ENCODE peak calls at places on chromosomes 5 and 9, in four cellular contexts. P, Z, T and U are unnamed samples. For H3K36me3, the result is how much of the 10 kb centered on the place peaks cover.

GRCh38 chr9:34047864-34048729 is 590 bp downstream of the UBAP2 start:
- DNase-seq in P (peak), Z (peak), T (no peak), U (no peak)

GRCh38 chr5:168308976-168309598 is 17.6 kb downstream of the WWC1 start:
- DNase-seq in Z (no peak), P (no peak), T (no peak), U (no peak)

GRCh38 chr5:175746851-175747250 is 89.0 kb downstream of the HRH2 start:
- DNase-seq in P (no peak), Z (no peak), T (peak), U (peak)

GRCh38 chr9:7452378-7452777 is 347.2 kb downstream of the DMAC1 start:
- DNase-seq in Z (no peak), T (peak), P (no peak), U (no peak)

GRCh38 chr5:10460252-10460906 is 18.7 kb downstream of the ROPN1L start:
- DNase-seq in Z (peak), P (no peak), T (no peak), U (no peak)

GRCh38 chr5:179313849-179314521 is 31.3 kb downstream of the ADAMTS2 start:
- DNase-seq in P (no peak), T (no peak), Z (peak), U (no peak)

GRCh38 chr9:26786571-26786970 is 106.0 kb downstream of the CAAP1 start:
- DNase-seq in Z (no peak), P (no peak), T (no peak), U (no peak)

GRCh38 chr9:114054191-114054690 is 23.9 kb downstream of the AMBP start:
- DNase-seq in P (no peak), Z (no peak), T (no peak), U (no peak)

GRCh38 chr9:72305102-72305546 is 59.9 kb downstream of the ZFAND5 start:
- DNase-seq in Z (peak), T (peak), P (no peak), U (peak)

GRCh38 chr5:160240350-160240749 is 11.0 kb downstream of the FABP6 start:
- DNase-seq in T (no peak), P (no peak), Z (no peak), U (no peak)

GRCh38 chr9:134390947-134391318 is 64.7 kb downstream of the RXRA start:
- DNase-seq in P (no peak), Z (no peak), T (no peak), U (no peak)
- H3K4me3 ChIP-seq in P (peak), Z (peak), T (no peak), U (no peak)

DNA sequence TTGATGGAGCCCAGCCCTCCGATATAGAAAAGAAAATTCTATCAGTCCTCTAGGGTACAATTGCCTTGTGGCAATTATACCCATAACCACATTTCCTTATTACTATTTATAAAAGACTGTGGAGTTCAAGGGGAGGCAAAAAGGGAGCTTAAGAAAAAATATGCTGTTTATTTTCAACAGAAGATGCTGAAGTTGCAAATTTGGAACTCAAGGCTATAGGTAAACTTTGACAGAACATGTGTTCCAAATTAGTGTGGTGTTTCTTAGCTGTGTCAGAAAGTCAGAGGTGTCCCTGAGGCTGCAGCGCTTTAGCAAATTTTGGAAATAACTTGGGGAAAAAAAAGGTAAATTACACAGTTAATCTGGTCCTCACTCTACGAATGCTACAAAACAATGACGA is 116.5 kb downstream of the NFIB start:
- DNase-seq in Z (no peak), T (no peak), P (no peak), U (no peak)
- H3K36me3 ChIP-seq in Z (under half), T (under half), P (under half), U (under half)

GRCh38 chr5:55338092-55338613 is 30.4 kb downstream of the MTREX start:
- DNase-seq in Z (no peak), T (no peak), P (no peak), U (no peak)
- H3K4me3 ChIP-seq in Z (peak), T (no peak), P (no peak), U (no peak)

GRCh38 chr9:36426945-36427344 is 26.9 kb upstream of the RNF38 start:
- DNase-seq in P (no peak), T (no peak), Z (no peak), U (no peak)
- H3K36me3 ChIP-seq in P (under half), T (under half), Z (under half), U (under half)

GRCh38 chr5:36703245-36703860 is 96.9 kb downstream of the SLC1A3 start:
- DNase-seq in P (no peak), T (no peak), Z (no peak), U (no peak)
- H3K4me3 ChIP-seq in P (no peak), T (no peak), Z (no peak), U (no peak)

GRCh38 chr5:452856-453710 is 10.1 kb downstream of the EXOC3 start:
- DNase-seq in Z (no peak), P (no peak), T (peak), U (no peak)
- H3K36me3 ChIP-seq in Z (half or more), P (half or more), T (half or more), U (half or more)

GRCh38 chr5:132467292-132467984 is 23.1 kb downstream of the IRF1 start:
- DNase-seq in T (peak), Z (no peak), P (no peak), U (no peak)

GRCh38 chr5:132465095-132465707 is 25.4 kb downstream of the IRF1 start:
- DNase-seq in Z (no peak), T (peak), P (no peak), U (no peak)

GRCh38 chr5:132468665-132469379 is 21.8 kb downstream of the IRF1 start:
- DNase-seq in Z (no peak), P (no peak), T (no peak), U (no peak)

GRCh38 chr5:132464155-132464939 is 26.2 kb downstream of the IRF1 start:
- DNase-seq in T (peak), P (no peak), Z (no peak), U (no peak)

GRCh38 chr5:132466453-132467291 is 23.9 kb downstream of the IRF1 start:
- DNase-seq in Z (no peak), P (peak), T (peak), U (peak)
- H3K4me3 ChIP-seq in Z (peak), P (peak), T (no peak), U (no peak)

GRCh38 chr9:20684035-20684864 is at the start of gene FOCAD:
- DNase-seq in T (peak), P (peak), Z (peak), U (peak)
- H3K36me3 ChIP-seq in T (under half), P (under half), Z (under half), U (under half)

DNA sequence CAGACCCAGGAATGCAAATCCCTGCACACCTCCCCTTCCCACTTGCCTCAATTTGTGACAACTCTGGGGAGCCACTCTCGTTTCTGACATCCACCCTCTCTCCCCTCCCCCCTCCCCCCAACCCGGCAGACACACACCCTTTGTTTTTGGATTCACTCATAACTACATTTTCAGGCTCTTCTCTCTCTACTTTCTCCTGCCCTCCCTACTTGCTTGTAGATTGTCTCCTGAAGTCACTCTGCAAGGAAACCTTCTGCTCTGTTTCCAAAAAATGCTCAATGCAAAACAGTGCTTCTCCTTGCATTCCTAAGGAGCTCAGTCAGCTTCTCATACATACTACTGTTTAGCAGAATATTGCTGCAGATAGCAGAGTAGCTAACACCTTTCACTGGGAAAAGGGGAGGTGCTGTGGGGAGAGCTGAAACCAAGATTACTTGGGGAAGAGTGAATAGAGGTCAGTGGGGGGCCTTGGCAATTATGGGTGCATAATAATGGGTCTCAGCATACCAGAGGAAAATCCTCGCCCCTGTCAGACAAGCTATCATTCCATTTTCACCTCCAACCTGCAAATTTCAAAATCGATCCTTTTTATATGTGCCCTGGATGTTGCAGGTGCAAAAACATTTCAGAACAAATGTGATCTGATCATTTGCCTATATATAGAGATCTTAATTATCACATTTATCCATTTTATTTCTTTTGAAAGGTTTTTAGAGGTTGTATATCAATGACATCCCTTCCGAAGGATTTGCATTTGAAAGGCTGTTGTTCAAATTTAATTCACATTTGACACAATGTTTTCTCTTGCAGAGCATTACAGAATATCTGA is 1860.7 kb upstream of the WWC1 start:
- DNase-seq in T (no peak), Z (no peak), P (no peak), U (no peak)
- H3K4me3 ChIP-seq in T (no peak), Z (no peak), P (no peak), U (no peak)

DNA sequence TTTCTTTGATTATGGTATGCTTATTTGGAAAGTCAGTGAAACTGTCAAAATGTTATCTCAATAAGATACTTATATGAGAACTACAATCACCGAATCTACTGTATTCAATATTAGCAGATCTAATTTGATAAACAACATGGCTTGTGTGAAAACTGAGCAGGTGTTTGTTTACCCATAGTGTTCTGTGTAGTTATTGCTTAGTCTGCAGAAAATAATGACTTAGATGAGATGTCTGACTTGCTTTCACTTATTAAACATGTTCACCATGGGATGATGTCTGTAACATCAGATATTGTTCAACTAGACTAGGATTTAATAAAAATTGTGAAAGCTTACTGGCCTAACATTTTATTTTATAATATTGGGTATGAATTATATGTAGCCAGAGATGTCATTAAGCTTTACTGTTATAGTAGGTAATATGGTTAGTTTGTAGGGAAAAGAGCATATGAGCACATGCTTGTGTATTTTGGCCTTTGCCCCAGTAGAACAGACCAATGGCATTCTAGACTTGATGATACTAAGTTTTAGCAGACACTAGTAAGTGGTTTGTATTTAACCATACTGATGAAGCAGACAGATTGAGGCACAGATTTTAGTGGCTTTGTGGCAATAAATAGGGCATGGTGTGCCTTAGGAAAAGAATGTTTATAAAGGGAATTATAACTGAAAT is 16.4 kb downstream of the SUB1 start:
- DNase-seq in T (no peak), Z (no peak), P (no peak), U (no peak)
- H3K36me3 ChIP-seq in T (under half), Z (half or more), P (under half), U (under half)